ENCODE peak calls at places on chromosomes 16 and 17, in six cellular contexts. P is tibial artery, C is left ventricle myocardium inferior, X is PC-3, R is tibial nerve, K is left lung. V is an unnamed sample.

GRCh38 chr17:79355186-79355585 is 255.7 kb downstream of the RBFOX3 start:
- DNase-seq in P (no peak), C (no peak), X (no peak), R (no peak), K (peak; percentile 52), V (no peak)

GRCh38 chr17:64185101-64185500 is 55.2 kb upstream of the ERN1 start:
- DNase-seq in P (no peak), C (no peak), X (no peak), R (no peak), K (no peak), V (no peak)

GRCh38 chr17:59361386-59361785 is 29.9 kb downstream of the YPEL2 start:
- DNase-seq in P (no peak), C (no peak), X (peak; percentile 62), R (no peak), K (no peak), V (no peak)

GRCh38 chr17:16512011-16512410 is 20.0 kb upstream of the LRRC75A start:
- DNase-seq in P (peak; percentile 2), C (no peak), X (no peak), R (no peak), K (no peak), V (no peak)

GRCh38 chr17:41777157-41777578 is 9.3 kb downstream of the JUP start:
- DNase-seq in P (no peak), C (peak; percentile 77), X (no peak), R (no peak), K (no peak), V (peak; percentile 62)

GRCh38 chr17:80720624-80721577 is 176.3 kb downstream of the RPTOR start:
- DNase-seq in P (no peak), C (no peak), X (peak; percentile 97), R (no peak), K (peak; percentile 69), V (no peak)

GRCh38 chr17:33560165-33560564 is 267.1 kb upstream of the ASIC2 start:
- DNase-seq in P (no peak), C (no peak), X (no peak), R (no peak), K (no peak), V (no peak)

GRCh38 chr17:8753976-8754440 is 4.3 kb downstream of the SPDYE4 start:
- DNase-seq in P (no peak), C (no peak), X (peak; percentile 56), R (no peak), K (no peak), V (no peak)

GRCh38 chr16:19881783-19882182 is 2.9 kb downstream of the GPRC5B start:
- DNase-seq in P (no peak), C (no peak), X (no peak), R (no peak), K (no peak), V (no peak)

GRCh38 chr17:45648642-45649041 is 135.5 kb upstream of the CRHR1 start:
- DNase-seq in P (no peak), C (no peak), X (no peak), R (no peak), K (no peak), V (no peak)

GRCh38 chr17:38587193-38587592 is 18.6 kb downstream of the SRCIN1 start:
- DNase-seq in P (no peak), C (no peak), X (no peak), R (no peak), K (no peak), V (no peak)

GRCh38 chr16:46747777-46748651 is at the start of gene MYLK3:
- DNase-seq in P (peak; percentile 66), C (peak; percentile 79), X (no peak), R (no peak), K (no peak), V (no peak)

GRCh38 chr16:82248257-82248656 is 78.2 kb upstream of the MPHOSPH6 start:
- DNase-seq in P (no peak), C (no peak), X (no peak), R (no peak), K (no peak), V (no peak)

GRCh38 chr16:22763655-22764054 is 50.3 kb upstream of the HS3ST2 start:
- DNase-seq in P (no peak), C (no peak), X (no peak), R (no peak), K (no peak), V (peak; percentile 24)

GRCh38 chr17:43702636-43703035 is 40.9 kb upstream of the MEOX1 start:
- DNase-seq in P (no peak), C (no peak), X (no peak), R (no peak), K (peak; percentile 1), V (no peak)

GRCh38 chr16:13134843-13135242 is 233.4 kb downstream of the SHISA9 start:
- DNase-seq in P (no peak), C (no peak), X (no peak), R (no peak), K (no peak), V (no peak)

GRCh38 chr16:23423496-23424049 is 29.4 kb downstream of the COG7 start:
- DNase-seq in P (peak; percentile 88), C (peak; percentile 49), X (peak; percentile 94), R (peak; percentile 87), K (no peak), V (peak; percentile 94)

GRCh38 chr17:2282297-2282873 is 21.2 kb downstream of the SMG6 start:
- DNase-seq in P (no peak), C (no peak), X (peak; percentile 70), R (peak; percentile 39), K (no peak), V (no peak)

GRCh38 chr16:28829747-28830146 is 6.9 kb downstream of the ATXN2L start:
- DNase-seq in P (no peak), C (no peak), X (no peak), R (no peak), K (no peak), V (no peak)

GRCh38 chr16:74865922-74866598 is 91.4 kb upstream of the FA2H start:
- DNase-seq in P (no peak), C (no peak), X (no peak), R (no peak), K (no peak), V (no peak)

GRCh38 chr17:1645207-1646171 is at the start of gene SCARF1:
- DNase-seq in P (no peak), C (peak; percentile 73), X (no peak), R (peak; percentile 31), K (peak; percentile 88), V (no peak)

GRCh38 chr17:8117980-8118768 is at the start of gene ALOXE3:
- DNase-seq in P (no peak), C (no peak), X (peak; percentile 90), R (peak; percentile 35), K (peak; percentile 78), V (peak; percentile 71)

GRCh38 chr16:67542464-67542863 is 13.8 kb downstream of the RIPOR1 start:
- DNase-seq in P (no peak), C (no peak), X (peak; percentile 30), R (no peak), K (no peak), V (no peak)

GRCh38 chr17:9760336-9760735 is 31.1 kb downstream of the DHRS7C start:
- DNase-seq in P (no peak), C (no peak), X (no peak), R (no peak), K (no peak), V (no peak)

GRCh38 chr17:11561281-11561680 is 37.0 kb upstream of the DNAH9 start:
- DNase-seq in P (no peak), C (no peak), X (no peak), R (no peak), K (no peak), V (no peak)

GRCh38 chr17:37701424-37702020 is 43.3 kb downstream of the HNF1B start:
- DNase-seq in P (no peak), C (no peak), X (peak; percentile 38), R (peak; percentile 14), K (no peak), V (no peak)

GRCh38 chr17:39306509-39307212 is 80.9 kb upstream of the STAC2 start:
- DNase-seq in P (no peak), C (no peak), X (no peak), R (no peak), K (no peak), V (no peak)

GRCh38 chr17:60817187-60817586 is 139.5 kb downstream of the BCAS3 start:
- DNase-seq in P (no peak), C (no peak), X (peak; percentile 93), R (no peak), K (no peak), V (no peak)

GRCh38 chr16:81446318-81447275 is 2.0 kb downstream of the CMIP start:
- DNase-seq in P (no peak), C (no peak), X (peak; percentile 83), R (no peak), K (peak; percentile 87), V (no peak)

GRCh38 chr16:66342294-66342900 is 24.1 kb upstream of the CDH5 start:
- DNase-seq in P (no peak), C (no peak), X (peak; percentile 30), R (no peak), K (no peak), V (no peak)

GRCh38 chr17:65593870-65594584 is 32.6 kb upstream of the AXIN2 start:
- DNase-seq in P (no peak), C (no peak), X (no peak), R (peak; percentile 9), K (no peak), V (no peak)

GRCh38 chr16:57801856-57802634 is at the start of gene KIFC3:
- DNase-seq in P (peak; percentile 92), C (peak; percentile 88), X (peak; percentile 68), R (peak; percentile 65), K (peak; percentile 94), V (peak; percentile 88)

GRCh38 chr16:31456988-31457360 is 2.3 kb upstream of the ARMC5 start:
- DNase-seq in P (peak; percentile 48), C (no peak), X (no peak), R (no peak), K (no peak), V (no peak)
- H3K4me3 ChIP-seq in P (peak overlapping the region; percentile 66), C (peak overlapping the region; percentile 83), X (no peak overlapping the region), R (no peak overlapping the region), K (no peak overlapping the region), V (no peak overlapping the region)

GRCh38 chr17:74433421-74434121 is 1.7 kb downstream of the GPRC5C start:
- DNase-seq in P (peak; percentile 82), C (no peak), X (peak; percentile 19), R (no peak), K (peak; percentile 50), V (no peak)
- H3K27ac ChIP-seq in P (peak overlapping the region; percentile 93), C (peak overlapping the region; percentile 97), X (no peak overlapping the region), R (no peak overlapping the region), K (no peak overlapping the region), V (peak overlapping the region; percentile 94)

DNA sequence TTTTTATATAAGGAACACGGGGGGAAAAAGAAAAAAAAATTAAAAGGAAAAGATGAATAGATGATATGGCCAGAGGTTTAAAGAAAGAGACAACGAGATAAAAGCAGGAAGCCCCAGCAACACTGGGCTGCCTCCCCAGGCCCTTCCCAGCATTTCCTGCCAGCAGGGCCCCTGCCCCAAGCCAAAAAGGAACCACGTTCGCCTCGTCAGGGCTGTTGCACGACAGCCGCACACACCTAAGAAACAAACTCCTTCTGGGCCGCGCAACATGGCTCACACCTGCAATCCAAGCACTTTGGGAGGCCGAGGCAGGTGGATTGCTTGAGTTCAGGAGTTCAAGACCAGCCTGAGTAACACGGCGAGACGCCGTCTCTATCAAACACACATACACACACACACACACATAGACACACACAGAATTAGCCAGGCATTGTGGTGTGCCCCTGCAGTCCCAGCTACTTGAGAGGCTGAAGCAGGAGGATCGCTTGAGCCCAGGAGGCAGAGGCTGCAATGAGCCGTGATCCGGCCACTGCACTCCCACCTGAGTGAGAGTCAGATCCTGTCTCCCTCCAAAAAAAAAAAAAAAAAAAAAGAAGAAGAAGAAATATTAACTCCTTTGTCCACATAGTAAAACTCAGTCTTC is 83.0 kb downstream of the ANKRD11 start:
- DNase-seq in P (no peak), C (no peak), X (no peak), R (no peak), K (peak; percentile 85), V (no peak)
- H3K4me1 ChIP-seq in P (peaks cover 29% of the 10 kb centered on the region), C (peaks cover 96% of the 10 kb centered on the region), X (no peaks in the 10 kb centered on the region), R (peaks cover 98% of the 10 kb centered on the region), K (peaks cover 36% of the 10 kb centered on the region), V (peaks cover 25% of the 10 kb centered on the region)

GRCh38 chr17:66748578-66748977 is 86.3 kb upstream of the CACNG5 start:
- DNase-seq in P (peak; percentile 4), C (no peak), X (no peak), R (no peak), K (no peak), V (no peak)
- H3K4me3 ChIP-seq in P (no peak overlapping the region), C (no peak overlapping the region), X (no peak overlapping the region), R (no peak overlapping the region), K (no peak overlapping the region), V (no peak overlapping the region)